ENCODE peak calls at places on chromosomes 1 and 21, in eight cellular contexts. G is heart left ventricle, C is upper lobe of left lung, R is body of pancreas, Z is IMR-90, S is right lobe of liver, A is A549, U is K562. X is an unnamed sample.

GRCh38 chr1:204357551-204357950 is 2.2 kb downstream of the PLEKHA6 start:
- ATAC-seq in G (peak), C (peak), R (peak), Z (no peak), S (no peak), A (no peak), U (peak), X (peak)

GRCh38 chr21:43591468-43592050 is 67.7 kb downstream of the HSF2BP start:
- ATAC-seq in G (no peak), C (no peak), R (no peak), Z (peak), S (no peak), A (peak), U (peak), X (no peak)

GRCh38 chr1:154682252-154682651 is 74.3 kb upstream of the ADAR start:
- ATAC-seq in G (no peak), C (no peak), R (no peak), Z (no peak), S (no peak), A (no peak), U (no peak), X (no peak)

GRCh38 chr1:53299233-53299632 is 28.6 kb downstream of the LRP8 start:
- ATAC-seq in G (no peak), C (no peak), R (no peak), Z (no peak), S (no peak), A (peak), U (no peak), X (no peak)

GRCh38 chr1:105138445-105138821 is 1388.7 kb downstream of the AMY1C start:
- ATAC-seq in G (no peak), C (peak), R (peak), Z (no peak), S (no peak), A (no peak), U (no peak), X (peak)

GRCh38 chr1:7808253-7808844 is 24.3 kb downstream of the PER3 start:
- ATAC-seq in G (no peak), C (no peak), R (no peak), Z (peak), S (peak), A (peak), U (peak), X (no peak)

GRCh38 chr1:198669023-198669698 is 30.3 kb downstream of the PTPRC start:
- ATAC-seq in G (peak), C (peak), R (peak), Z (peak), S (no peak), A (peak), U (peak), X (no peak)

GRCh38 chr1:77768006-77768405 is 8.4 kb upstream of the USP33 start:
- ATAC-seq in G (no peak), C (no peak), R (no peak), Z (no peak), S (no peak), A (no peak), U (no peak), X (no peak)

GRCh38 chr1:172917972-172918371 is 132.8 kb downstream of the TNFSF18 start:
- ATAC-seq in G (no peak), C (peak), R (peak), Z (peak), S (no peak), A (peak), U (no peak), X (peak)

GRCh38 chr1:193437785-193438184 is 251.4 kb upstream of the B3GALT2 start:
- ATAC-seq in G (no peak), C (no peak), R (no peak), Z (no peak), S (no peak), A (no peak), U (no peak), X (no peak)

GRCh38 chr1:39104158-39105060 is 78.3 kb downstream of the NDUFS5 start:
- ATAC-seq in G (no peak), C (peak), R (peak), Z (peak), S (peak), A (peak), U (peak), X (peak)

GRCh38 chr21:39000496-39000895 is 182.8 kb downstream of the PSMG1 start:
- ATAC-seq in G (no peak), C (no peak), R (peak), Z (no peak), S (peak), A (no peak), U (no peak), X (peak)

GRCh38 chr1:31704261-31705079 is 653 bp upstream of the COL16A1 start:
- ATAC-seq in G (no peak), C (peak), R (peak), Z (peak), S (peak), A (no peak), U (peak), X (peak)

GRCh38 chr21:41289431-41289830 is 27.2 kb upstream of the FAM3B start:
- ATAC-seq in G (no peak), C (no peak), R (peak), Z (peak), S (no peak), A (no peak), U (peak), X (no peak)

GRCh38 chr1:5770981-5771765 is 221.1 kb downstream of the NPHP4 start:
- ATAC-seq in G (no peak), C (no peak), R (no peak), Z (no peak), S (no peak), A (no peak), U (no peak), X (no peak)

GRCh38 chr1:97338347-97338746 is 582.5 kb downstream of the DPYD start:
- ATAC-seq in G (no peak), C (peak), R (no peak), Z (no peak), S (peak), A (no peak), U (no peak), X (no peak)

GRCh38 chr21:25879203-25879602 is 144.4 kb downstream of the GABPA start:
- ATAC-seq in G (no peak), C (no peak), R (no peak), Z (no peak), S (peak), A (no peak), U (no peak), X (no peak)

GRCh38 chr1:205610036-205610435 is 21.8 kb downstream of the ELK4 start:
- ATAC-seq in G (no peak), C (no peak), R (no peak), Z (peak), S (no peak), A (peak), U (no peak), X (no peak)

GRCh38 chr1:219938706-219939105 is 10.3 kb upstream of the SLC30A10 start:
- ATAC-seq in G (no peak), C (no peak), R (no peak), Z (peak), S (no peak), A (peak), U (peak), X (no peak)

GRCh38 chr1:205481629-205482071 is 22.8 kb upstream of the CDK18 start:
- ATAC-seq in G (no peak), C (no peak), R (no peak), Z (no peak), S (no peak), A (peak), U (no peak), X (no peak)

GRCh38 chr1:199336745-199337640 is 690.5 kb upstream of the NR5A2 start:
- ATAC-seq in G (no peak), C (no peak), R (no peak), Z (no peak), S (no peak), A (peak), U (no peak), X (no peak)

GRCh38 chr1:29224438-29224837 is 6.3 kb downstream of the MECR start:
- ATAC-seq in G (no peak), C (no peak), R (no peak), Z (no peak), S (no peak), A (no peak), U (no peak), X (no peak)

GRCh38 chr1:42847111-42847580 is 733 bp downstream of the ZNF691 start:
- ATAC-seq in G (no peak), C (no peak), R (no peak), Z (no peak), S (no peak), A (peak), U (no peak), X (no peak)

GRCh38 chr1:23322770-23323169 is 21.3 kb downstream of the HNRNPR start:
- ATAC-seq in G (no peak), C (no peak), R (no peak), Z (no peak), S (no peak), A (no peak), U (no peak), X (no peak)

GRCh38 chr1:91804546-91805023 is 81.4 kb downstream of the TGFBR3 start:
- ATAC-seq in G (no peak), C (no peak), R (no peak), Z (no peak), S (peak), A (no peak), U (peak), X (no peak)

GRCh38 chr21:43654806-43655489 is 4.3 kb downstream of the HSF2BP start:
- ATAC-seq in G (no peak), C (no peak), R (no peak), Z (peak), S (no peak), A (no peak), U (no peak), X (no peak)

GRCh38 chr1:85146972-85147359 is 53.9 kb downstream of the SYDE2 start:
- ATAC-seq in G (no peak), C (no peak), R (no peak), Z (peak), S (no peak), A (no peak), U (no peak), X (no peak)

GRCh38 chr1:204495078-204495753 is 611 bp upstream of the PIK3C2B start:
- ATAC-seq in G (no peak), C (no peak), R (no peak), Z (no peak), S (no peak), A (peak), U (no peak), X (no peak)

GRCh38 chr1:246153796-246154212 is 353.3 kb downstream of the SMYD3 start:
- ATAC-seq in G (no peak), C (no peak), R (no peak), Z (no peak), S (no peak), A (no peak), U (peak), X (no peak)

GRCh38 chr21:24411429-24411828 is 1195.9 kb downstream of the MRPL39 start:
- ATAC-seq in G (no peak), C (no peak), R (no peak), Z (no peak), S (no peak), A (no peak), U (no peak), X (no peak)

GRCh38 chr1:67853704-67854103 is 20.4 kb upstream of the GNG12 start:
- ATAC-seq in G (peak), C (peak), R (peak), Z (peak), S (peak), A (peak), U (peak), X (peak)

GRCh38 chr1:207844374-207844773 is 66.6 kb downstream of the CD34 start:
- ATAC-seq in G (no peak), C (peak), R (no peak), Z (no peak), S (no peak), A (no peak), U (no peak), X (no peak)

GRCh38 chr1:117795190-117795589 is 134.2 kb downstream of the GDAP2 start:
- ATAC-seq in G (peak), C (peak), R (no peak), Z (peak), S (no peak), A (no peak), U (peak), X (no peak)

GRCh38 chr21:37393030-37393429 is 26.5 kb downstream of the DYRK1A start:
- ATAC-seq in G (no peak), C (no peak), R (no peak), Z (no peak), S (peak), A (no peak), U (no peak), X (no peak)

GRCh38 chr1:98179159-98179558 is 258.3 kb upstream of the DPYD start:
- ATAC-seq in G (no peak), C (no peak), R (no peak), Z (no peak), S (no peak), A (no peak), U (no peak), X (no peak)

GRCh38 chr1:233759665-233760064 is 144.8 kb upstream of the SLC35F3 start:
- ATAC-seq in G (no peak), C (no peak), R (no peak), Z (no peak), S (no peak), A (no peak), U (no peak), X (no peak)

GRCh38 chr1:156643266-156644092 is 1.6 kb downstream of the BCAN start:
- ATAC-seq in G (no peak), C (no peak), R (no peak), Z (no peak), S (no peak), A (no peak), U (no peak), X (no peak)

GRCh38 chr1:43376723-43377235 is 9.0 kb upstream of the ELOVL1 start:
- ATAC-seq in G (no peak), C (peak), R (no peak), Z (no peak), S (no peak), A (no peak), U (no peak), X (no peak)

DNA sequence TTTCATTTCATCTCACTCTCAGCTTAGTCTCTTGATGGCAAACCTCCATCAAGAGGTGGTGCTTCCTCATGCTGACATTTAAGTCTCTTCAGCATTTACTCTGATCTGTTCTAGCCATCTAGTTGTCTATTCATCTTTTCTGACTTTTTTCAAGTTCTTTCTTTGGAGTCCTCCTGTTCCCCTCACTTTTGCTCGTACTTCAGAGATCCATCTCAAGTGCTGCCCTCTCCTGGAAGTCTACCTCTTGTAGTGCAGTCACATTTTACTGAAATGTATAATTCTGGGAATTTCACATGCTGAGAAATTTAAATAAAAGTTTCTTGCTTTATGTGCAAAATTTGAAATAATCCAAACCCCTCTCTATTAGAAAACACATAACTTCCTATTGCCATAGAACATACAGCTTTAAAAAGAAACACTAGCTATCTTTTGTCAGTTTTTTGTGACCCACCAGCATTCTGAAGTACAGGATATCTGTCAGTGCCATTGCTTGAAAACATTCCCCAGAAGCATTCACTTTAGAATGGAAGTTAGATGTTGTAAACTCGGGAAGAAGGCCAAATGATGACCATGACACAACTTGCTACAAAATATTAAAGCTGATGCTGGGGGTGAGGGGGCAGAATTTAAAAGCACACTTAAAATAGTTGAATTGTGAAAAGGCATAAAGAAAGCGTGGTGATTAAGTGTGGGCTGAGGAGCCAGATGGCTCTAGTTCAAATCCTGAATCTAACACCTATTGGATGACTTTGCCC is 21.9 kb downstream of the RLF start:
- ATAC-seq in G (no peak), C (no peak), R (no peak), Z (peak), S (no peak), A (peak), U (peak), X (no peak)
- TF ChIP-seq CTCF in G (peak), C (no peak), R (peak), Z (peak), S (no peak), A (peak), U (peak), X (no peak)

GRCh38 chr1:9071554-9072235 is 2.3 kb upstream of the SLC2A5 start:
- ATAC-seq in G (no peak), C (no peak), R (no peak), Z (no peak), S (no peak), A (no peak), U (peak), X (no peak)

GRCh38 chr1:9070421-9071015 is 1.1 kb upstream of the SLC2A5 start:
- ATAC-seq in G (no peak), C (no peak), R (no peak), Z (no peak), S (no peak), A (no peak), U (no peak), X (no peak)

GRCh38 chr1:9066945-9067807 is 2.3 kb downstream of the SLC2A5 start:
- ATAC-seq in G (peak), C (peak), R (peak), Z (peak), S (peak), A (no peak), U (peak), X (peak)

GRCh38 chr1:9068971-9069323 is 488 bp downstream of the SLC2A5 start:
- ATAC-seq in G (no peak), C (no peak), R (no peak), Z (peak), S (no peak), A (no peak), U (no peak), X (peak)

GRCh38 chr1:9069324-9070100 is at the start of gene SLC2A5:
- ATAC-seq in G (peak), C (peak), R (no peak), Z (peak), S (peak), A (no peak), U (no peak), X (peak)
- TF ChIP-seq POLR2A in G (no peak), C (no peak), R (no peak), Z (no peak), S (no peak), A (no peak), U (no peak), X (no peak)

DNA sequence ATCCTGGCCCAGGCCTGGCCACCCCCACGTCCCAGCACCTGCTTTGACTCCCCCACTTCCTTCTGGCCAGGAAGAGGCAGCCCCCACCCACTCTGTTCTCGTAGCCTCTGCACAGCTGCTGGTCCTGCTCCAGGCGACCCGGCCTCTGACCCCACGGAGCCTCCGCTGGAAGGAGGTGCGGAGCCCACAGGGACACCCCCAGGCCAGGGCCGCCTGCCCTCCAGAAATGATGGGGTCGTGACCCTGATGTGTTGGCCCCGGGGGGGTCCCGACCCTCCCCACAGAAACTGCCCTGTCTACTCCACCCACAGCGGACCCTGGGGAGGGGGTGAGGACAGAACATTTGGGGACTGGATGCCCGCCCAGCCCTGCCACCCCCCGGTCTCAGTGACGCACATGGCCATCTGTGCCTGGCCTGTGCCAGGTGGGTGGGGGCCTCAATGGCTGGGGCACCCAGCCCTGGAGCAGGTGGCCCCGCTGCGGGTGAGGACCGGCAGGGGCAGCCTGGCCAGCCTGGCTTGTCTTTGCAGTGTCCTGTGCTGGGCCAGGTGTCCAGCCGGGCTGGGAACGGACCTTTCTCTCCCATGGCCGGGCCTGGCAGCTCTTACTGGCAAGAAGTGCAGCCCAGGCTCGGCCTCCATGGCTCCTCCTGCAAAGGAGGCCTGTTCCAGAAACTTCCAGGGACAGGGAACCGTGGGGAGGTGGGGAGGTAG is 78.6 kb downstream of the MORN1 start:
- ATAC-seq in G (peak), C (no peak), R (no peak), Z (no peak), S (peak), A (peak), U (peak), X (no peak)
- TF ChIP-seq CTCF in G (no peak), C (no peak), R (no peak), Z (no peak), S (no peak), A (no peak), U (no peak), X (no peak)

GRCh38 chr1:108826081-108826635 is 30.7 kb downstream of the AKNAD1 start:
- ATAC-seq in G (no peak), C (no peak), R (no peak), Z (no peak), S (no peak), A (no peak), U (no peak), X (no peak)
- TF ChIP-seq POLR2A in G (no peak), C (no peak), R (no peak), Z (no peak), S (no peak), A (no peak), U (no peak), X (no peak)

GRCh38 chr1:112383759-112384370 is 12.1 kb upstream of the CTTNBP2NL start:
- ATAC-seq in G (no peak), C (no peak), R (peak), Z (no peak), S (no peak), A (no peak), U (no peak), X (no peak)
- TF ChIP-seq CTCF in G (no peak), C (no peak), R (no peak), Z (no peak), S (no peak), A (no peak), U (no peak), X (no peak)

X was measured in gastroesophageal sphincter.